ENCODE peak calls at places on chromosomes 2 and 18, in six cellular contexts. One of them, this sample, is unnamed.

GRCh38 chr2:118576109-118576855 is 271.2 kb downstream of the EN1 start:
- DNase-seq in small intestine: no peak
- DNase-seq in amniotic stem cell: no peak
- DNase-seq in CD4-positive, CD25-positive, alpha-beta regulatory T cell: no peak
- DNase-seq in B cell: no peak
- DNase-seq in HS-5: no peak
- DNase-seq in this sample: no peak

GRCh38 chr18:21443776-21444464 is 156.6 kb downstream of the ESCO1 start:
- DNase-seq in small intestine: no peak
- DNase-seq in amniotic stem cell: no peak
- DNase-seq in CD4-positive, CD25-positive, alpha-beta regulatory T cell: no peak
- DNase-seq in B cell: no peak
- DNase-seq in HS-5: no peak
- DNase-seq in this sample: no peak

GRCh38 chr2:119548516-119549120 is 4.4 kb downstream of the CFAP221 start:
- DNase-seq in small intestine: peak; percentile 79
- DNase-seq in amniotic stem cell: no peak
- DNase-seq in CD4-positive, CD25-positive, alpha-beta regulatory T cell: no peak
- DNase-seq in B cell: no peak
- DNase-seq in HS-5: no peak
- DNase-seq in this sample: no peak

GRCh38 chr2:163528640-163529217 is 207.1 kb downstream of the FIGN start:
- DNase-seq in small intestine: no peak
- DNase-seq in amniotic stem cell: no peak
- DNase-seq in CD4-positive, CD25-positive, alpha-beta regulatory T cell: no peak
- DNase-seq in B cell: no peak
- DNase-seq in HS-5: no peak
- DNase-seq in this sample: peak; percentile 7

GRCh38 chr18:12033643-12034025 is 52.3 kb downstream of the IMPA2 start:
- DNase-seq in small intestine: no peak
- DNase-seq in amniotic stem cell: no peak
- DNase-seq in CD4-positive, CD25-positive, alpha-beta regulatory T cell: no peak
- DNase-seq in B cell: no peak
- DNase-seq in HS-5: no peak
- DNase-seq in this sample: no peak

GRCh38 chr2:60483400-60483799 is 70.1 kb downstream of the BCL11A start:
- DNase-seq in small intestine: no peak
- DNase-seq in amniotic stem cell: peak; percentile 53
- DNase-seq in CD4-positive, CD25-positive, alpha-beta regulatory T cell: no peak
- DNase-seq in B cell: no peak
- DNase-seq in HS-5: peak; percentile 79
- DNase-seq in this sample: no peak

GRCh38 chr2:223797811-223798721 is 39.3 kb downstream of the AP1S3 start:
- DNase-seq in small intestine: peak; percentile 40
- DNase-seq in amniotic stem cell: no peak
- DNase-seq in CD4-positive, CD25-positive, alpha-beta regulatory T cell: no peak
- DNase-seq in B cell: peak; percentile 42
- DNase-seq in HS-5: peak; percentile 28
- DNase-seq in this sample: no peak

GRCh38 chr18:45837283-45838070 is 12.0 kb downstream of the SIGLEC15 start:
- DNase-seq in small intestine: peak; percentile 76
- DNase-seq in amniotic stem cell: no peak
- DNase-seq in CD4-positive, CD25-positive, alpha-beta regulatory T cell: no peak
- DNase-seq in B cell: peak; percentile 35
- DNase-seq in HS-5: no peak
- DNase-seq in this sample: no peak

GRCh38 chr2:105502625-105503334 is 103.9 kb upstream of the FHL2 start:
- DNase-seq in small intestine: no peak
- DNase-seq in amniotic stem cell: no peak
- DNase-seq in CD4-positive, CD25-positive, alpha-beta regulatory T cell: no peak
- DNase-seq in B cell: no peak
- DNase-seq in HS-5: no peak
- DNase-seq in this sample: no peak

GRCh38 chr2:31236433-31237205 is 2.7 kb downstream of the EHD3 start:
- DNase-seq in small intestine: no peak
- DNase-seq in amniotic stem cell: no peak
- DNase-seq in CD4-positive, CD25-positive, alpha-beta regulatory T cell: no peak
- DNase-seq in B cell: no peak
- DNase-seq in HS-5: no peak
- DNase-seq in this sample: no peak

GRCh38 chr2:97958184-97958583 is 37.6 kb downstream of the TMEM131 start:
- DNase-seq in small intestine: no peak
- DNase-seq in amniotic stem cell: no peak
- DNase-seq in CD4-positive, CD25-positive, alpha-beta regulatory T cell: no peak
- DNase-seq in B cell: no peak
- DNase-seq in HS-5: no peak
- DNase-seq in this sample: no peak

GRCh38 chr2:60479226-60480088 is 74.0 kb downstream of the BCL11A start:
- DNase-seq in small intestine: peak; percentile 65
- DNase-seq in amniotic stem cell: no peak
- DNase-seq in CD4-positive, CD25-positive, alpha-beta regulatory T cell: no peak
- DNase-seq in B cell: no peak
- DNase-seq in HS-5: no peak
- DNase-seq in this sample: no peak

GRCh38 chr18:70221156-70221910 is 15.8 kb upstream of the RTTN start:
- DNase-seq in small intestine: no peak
- DNase-seq in amniotic stem cell: no peak
- DNase-seq in CD4-positive, CD25-positive, alpha-beta regulatory T cell: no peak
- DNase-seq in B cell: no peak
- DNase-seq in HS-5: no peak
- DNase-seq in this sample: no peak

GRCh38 chr18:44655435-44655834 is 25.3 kb upstream of the SETBP1 start:
- DNase-seq in small intestine: no peak
- DNase-seq in amniotic stem cell: no peak
- DNase-seq in CD4-positive, CD25-positive, alpha-beta regulatory T cell: no peak
- DNase-seq in B cell: no peak
- DNase-seq in HS-5: no peak
- DNase-seq in this sample: no peak

GRCh38 chr18:8450898-8451665 is 158.2 kb upstream of the RAB12 start:
- DNase-seq in small intestine: no peak
- DNase-seq in amniotic stem cell: no peak
- DNase-seq in CD4-positive, CD25-positive, alpha-beta regulatory T cell: no peak
- DNase-seq in B cell: no peak
- DNase-seq in HS-5: no peak
- DNase-seq in this sample: no peak

GRCh38 chr2:239820836-239821693 is 204.1 kb downstream of the NDUFA10 start:
- DNase-seq in small intestine: no peak
- DNase-seq in amniotic stem cell: no peak
- DNase-seq in CD4-positive, CD25-positive, alpha-beta regulatory T cell: no peak
- DNase-seq in B cell: no peak
- DNase-seq in HS-5: no peak
- DNase-seq in this sample: no peak

GRCh38 chr2:1140389-1141003 is 189.8 kb downstream of the SNTG2 start:
- DNase-seq in small intestine: no peak
- DNase-seq in amniotic stem cell: no peak
- DNase-seq in CD4-positive, CD25-positive, alpha-beta regulatory T cell: no peak
- DNase-seq in B cell: peak; percentile 56
- DNase-seq in HS-5: no peak
- DNase-seq in this sample: no peak

GRCh38 chr18:3704556-3705162 is 254.7 kb downstream of the TGIF1 start:
- DNase-seq in small intestine: no peak
- DNase-seq in amniotic stem cell: no peak
- DNase-seq in CD4-positive, CD25-positive, alpha-beta regulatory T cell: no peak
- DNase-seq in B cell: no peak
- DNase-seq in HS-5: no peak
- DNase-seq in this sample: no peak

This sample was measured in kidney epithelial cell.